ENCODE peak calls at places on chromosome 5, in eight cellular contexts. W is esophagus squamous epithelium, T is A549, E is H1, V is mucosa of descending colon, X is AG09309, Y is dorsolateral prefrontal cortex, G is MM.1S. B is an unnamed sample.

GRCh38 chr5:95822038-95822407 is 503 bp downstream of the GLRX start:
- DNase-seq in Y (no peak), G (peak; percentile 61), E (no peak), T (peak; percentile 38), X (no peak), V (peak; percentile 77), W (peak; percentile 7), B (peak; percentile 62)

GRCh38 chr5:2260211-2260985 is 377.7 kb upstream of the IRX4 start:
- DNase-seq in E (no peak), T (no peak), W (no peak), Y (no peak), X (no peak), G (no peak), V (no peak), B (peak; percentile 11)

GRCh38 chr5:61623401-61624069 is 291.5 kb downstream of the ZSWIM6 start:
- DNase-seq in E (no peak), G (no peak), Y (no peak), X (no peak), T (peak; percentile 60), V (no peak), W (no peak), B (peak; percentile 73)

GRCh38 chr5:157546456-157547100 is 29.0 kb downstream of the ADAM19 start:
- DNase-seq in V (no peak), T (no peak), E (no peak), W (no peak), G (no peak), Y (no peak), X (no peak), B (no peak)

GRCh38 chr5:92805446-92805845 is 775.6 kb downstream of the NR2F1-AS1 start:
- DNase-seq in E (no peak), T (no peak), G (no peak), W (no peak), X (no peak), V (no peak), Y (no peak), B (no peak)

GRCh38 chr5:14767942-14768837 is 103.4 kb downstream of the ANKH start:
- DNase-seq in T (peak; percentile 6), V (no peak), E (no peak), X (no peak), Y (no peak), G (peak; percentile 80), W (no peak), B (no peak)

GRCh38 chr5:8870349-8870748 is 675.5 kb downstream of the SEMA5A start:
- DNase-seq in G (no peak), V (no peak), Y (no peak), X (no peak), W (no peak), E (no peak), T (no peak), B (no peak)

GRCh38 chr5:1476967-1477310 is 31.7 kb upstream of the SLC6A3 start:
- DNase-seq in W (no peak), X (no peak), G (no peak), E (no peak), T (no peak), Y (no peak), V (no peak), B (no peak)

GRCh38 chr5:57816108-57816507 is 333.5 kb upstream of the ACTBL2 start:
- DNase-seq in Y (no peak), V (no peak), W (no peak), E (peak; percentile 15), T (peak; percentile 85), G (no peak), X (peak; percentile 89), B (peak; percentile 6)

GRCh38 chr5:91468643-91469422 is 85.7 kb upstream of the ARRDC3 start:
- DNase-seq in G (no peak), W (no peak), Y (no peak), T (no peak), X (no peak), E (no peak), V (no peak), B (no peak)

GRCh38 chr5:149646564-149646963 is 65.3 kb downstream of the ARHGEF37 start:
- DNase-seq in Y (no peak), W (no peak), X (no peak), V (no peak), E (no peak), G (no peak), T (no peak), B (no peak)

GRCh38 chr5:21806943-21807342 is 1046.2 kb downstream of the CDH12 start:
- DNase-seq in V (no peak), Y (no peak), X (no peak), T (no peak), E (no peak), G (no peak), W (no peak), B (no peak)

GRCh38 chr5:174328626-174329299 is 283.3 kb downstream of the NSG2 start:
- DNase-seq in G (no peak), T (no peak), V (no peak), E (no peak), X (no peak), W (no peak), Y (no peak), B (no peak)

GRCh38 chr5:68182534-68182933 is 33.0 kb upstream of the PIK3R1 start:
- DNase-seq in W (no peak), E (no peak), Y (no peak), T (no peak), V (no peak), X (no peak), G (no peak), B (no peak)

GRCh38 chr5:32232441-32233219 is 58.5 kb upstream of the GOLPH3 start:
- DNase-seq in G (peak; percentile 75), E (peak; percentile 19), T (peak; percentile 73), V (peak; percentile 84), X (peak; percentile 20), W (no peak), Y (peak; percentile 86), B (peak; percentile 69)

GRCh38 chr5:94103507-94104245 is 362.3 kb upstream of the POU5F2 start:
- DNase-seq in Y (no peak), W (no peak), E (no peak), T (no peak), V (no peak), G (no peak), X (no peak), B (no peak)

GRCh38 chr5:68409259-68409658 is 193.7 kb downstream of the PIK3R1 start:
- DNase-seq in Y (no peak), T (no peak), G (no peak), X (no peak), V (no peak), E (no peak), W (no peak), B (no peak)

GRCh38 chr5:73299017-73299630 is 126.1 kb downstream of the TMEM174 start:
- DNase-seq in W (no peak), V (peak; percentile 46), T (no peak), X (no peak), Y (no peak), G (no peak), E (no peak), B (peak; percentile 92)
- H3K4me3 ChIP-seq in W (no peak overlapping the region), V (no peak overlapping the region), T (no peak overlapping the region), X (peak overlapping the region; percentile 43), Y (peak overlapping the region; percentile 4), G (no peak overlapping the region), E (peak overlapping the region; percentile 54), B (peak overlapping the region; percentile 18)

GRCh38 chr5:126972062-126972895 is 58.1 kb downstream of the MARCHF3 start:
- DNase-seq in E (no peak), W (no peak), X (no peak), T (no peak), V (no peak), Y (no peak), G (peak; percentile 85), B (no peak)

GRCh38 chr5:126973193-126973592 is 57.2 kb downstream of the MARCHF3 start:
- DNase-seq in T (no peak), X (no peak), W (no peak), V (no peak), E (peak; percentile 2), G (no peak), Y (no peak), B (peak; percentile 71)

GRCh38 chr5:126969548-126969947 is 60.8 kb downstream of the MARCHF3 start:
- DNase-seq in E (no peak), Y (no peak), V (no peak), G (no peak), W (no peak), X (no peak), T (no peak), B (no peak)

GRCh38 chr5:126970517-126971017 is 59.8 kb downstream of the MARCHF3 start:
- DNase-seq in T (no peak), V (no peak), X (peak; percentile 38), G (no peak), Y (no peak), E (no peak), W (no peak), B (no peak)

DNA sequence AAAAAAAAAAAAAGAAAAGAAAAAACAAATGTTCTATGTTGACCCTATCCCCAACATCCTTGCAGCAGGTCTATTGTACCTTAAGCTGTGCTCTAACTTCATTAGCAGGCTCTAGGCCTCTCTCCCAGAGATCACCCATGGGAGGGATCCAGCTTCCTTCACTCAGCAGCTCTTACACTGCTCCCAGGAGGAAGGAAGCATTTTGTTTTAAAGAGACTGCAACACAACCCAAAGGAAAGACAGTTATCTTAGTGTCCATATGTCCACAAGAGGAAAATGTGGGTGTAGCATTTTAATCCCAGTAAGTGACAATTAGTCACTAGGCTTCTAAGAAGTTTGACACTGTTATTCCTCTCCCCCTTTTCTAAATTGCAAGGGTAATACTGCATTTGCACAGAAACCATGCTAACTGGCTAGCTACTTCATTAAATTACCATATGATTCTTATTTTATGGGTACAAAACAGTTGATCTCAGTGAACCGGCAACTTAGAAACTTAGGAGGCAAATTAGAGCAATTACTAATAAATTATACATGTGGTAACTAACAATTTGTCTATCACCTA is 58.8 kb downstream of the MARCHF3 start:
- DNase-seq in T (no peak), X (no peak), G (no peak), E (no peak), Y (no peak), V (no peak), W (no peak), B (peak; percentile 38)
- H3K4me3 ChIP-seq in T (no peak overlapping the region), X (no peak overlapping the region), G (no peak overlapping the region), E (no peak overlapping the region), Y (no peak overlapping the region), V (no peak overlapping the region), W (no peak overlapping the region), B (no peak overlapping the region)

DNA sequence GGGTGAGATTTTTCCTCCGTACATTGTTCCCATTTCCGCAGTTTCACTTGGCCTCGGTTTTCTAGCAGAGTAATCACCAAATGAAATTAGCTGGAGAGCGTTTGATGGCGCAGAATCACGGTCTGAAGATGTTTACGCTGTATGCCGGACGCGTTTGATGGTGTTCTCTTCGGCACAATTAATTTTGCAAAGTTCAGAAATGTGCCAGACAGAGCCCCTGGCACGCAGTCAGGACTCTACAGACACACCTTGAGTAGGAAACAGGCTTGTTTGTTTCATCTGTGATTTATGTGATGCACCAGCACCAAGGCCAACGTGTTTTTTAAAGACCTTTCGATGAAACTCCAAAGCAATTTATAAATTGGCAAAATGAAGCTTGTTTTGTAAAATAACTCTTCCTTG is 864 bp upstream of the LIFR start:
- DNase-seq in T (no peak), X (no peak), Y (no peak), G (no peak), W (no peak), V (no peak), E (no peak), B (no peak)
- H3K4me3 ChIP-seq in T (peak overlapping the region; percentile 96), X (peak overlapping the region; percentile 86), Y (peak overlapping the region; percentile 90), G (peak overlapping the region; percentile 86), W (peak overlapping the region; percentile 87), V (no peak overlapping the region), E (peak overlapping the region; percentile 98), B (peak overlapping the region; percentile 90)

DNA sequence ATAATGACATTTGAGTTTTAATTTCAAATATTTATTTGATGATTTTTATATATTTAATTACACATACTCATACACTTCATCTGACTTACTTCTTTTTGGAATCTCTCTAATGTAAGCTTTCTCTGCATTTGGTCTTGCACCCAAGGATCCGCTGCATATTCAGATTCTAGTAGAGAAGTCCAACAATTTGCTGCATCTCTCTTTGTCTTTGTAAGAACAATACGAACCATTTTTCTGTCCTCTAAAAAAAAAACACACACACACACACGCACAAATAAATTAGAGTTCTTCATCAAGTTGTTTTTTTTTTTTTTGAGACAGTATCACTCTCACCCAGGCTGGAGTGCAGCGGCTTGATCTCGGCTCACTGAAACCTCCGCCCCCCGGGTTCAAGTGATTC is 3.1 kb downstream of the NUDCD2 start:
- DNase-seq in T (no peak), E (no peak), G (no peak), X (no peak), V (no peak), W (no peak), Y (no peak), B (no peak)
- H3K4me3 ChIP-seq in T (no peak overlapping the region), E (no peak overlapping the region), G (no peak overlapping the region), X (no peak overlapping the region), V (no peak overlapping the region), W (no peak overlapping the region), Y (peak overlapping the region; percentile 31), B (no peak overlapping the region)